ENCODE peak calls at places on chromosomes 3 and 15, in four cellular contexts. V is erythroblast, W is transverse colon, F is stomach. O is an unnamed sample.

GRCh38 chr3:23406576-23406975 is 203.4 kb downstream of the UBE2E2 start:
- DNase-seq in W (no peak), F (no peak), V (no peak), O (no peak)

GRCh38 chr3:170076715-170077238 is 39.0 kb downstream of the GPR160 start:
- DNase-seq in F (no peak), W (no peak), V (no peak), O (peak)

GRCh38 chr3:197516517-197516889 is 39.3 kb downstream of the BDH1 start:
- DNase-seq in V (no peak), W (no peak), F (peak), O (peak)

GRCh38 chr3:15011174-15011573 is 53.9 kb downstream of the MRPS25 start:
- DNase-seq in V (peak), W (no peak), F (no peak), O (no peak)

GRCh38 chr3:12643010-12643380 is 20.9 kb downstream of the RAF1 start:
- DNase-seq in F (no peak), V (no peak), W (no peak), O (no peak)

GRCh38 chr15:51494411-51495314 is 127.9 kb downstream of the DMXL2 start:
- DNase-seq in F (no peak), V (no peak), W (no peak), O (no peak)

GRCh38 chr3:95226437-95226836 is 1163.6 kb downstream of the NSUN3 start:
- DNase-seq in W (no peak), F (no peak), V (no peak), O (no peak)

GRCh38 chr3:72938471-72939265 is 50.8 kb downstream of the GXYLT2 start:
- DNase-seq in V (peak), W (peak), F (peak), O (peak)

GRCh38 chr15:43948691-43949325 is 122.0 kb downstream of the WDR76 start:
- DNase-seq in W (no peak), V (no peak), F (no peak), O (no peak)

GRCh38 chr15:63519548-63520178 is 15.3 kb downstream of the USP3 start:
- DNase-seq in W (no peak), V (no peak), F (no peak), O (no peak)

GRCh38 chr3:55376753-55377347 is 110.3 kb downstream of the WNT5A start:
- DNase-seq in F (no peak), V (no peak), W (no peak), O (no peak)

GRCh38 chr15:66841953-66842681 is 140.1 kb downstream of the SMAD6 start:
- DNase-seq in F (peak), W (peak), V (peak), O (peak)

GRCh38 chr15:39542385-39543065 is 38.4 kb upstream of the THBS1 start:
- DNase-seq in W (no peak), V (no peak), F (no peak), O (no peak)

GRCh38 chr15:28947241-28947674 is 61.5 kb downstream of the APBA2 start:
- DNase-seq in F (no peak), W (no peak), V (no peak), O (no peak)

GRCh38 chr3:12918231-12918630 is 76.9 kb upstream of the RPL32 start:
- DNase-seq in V (no peak), F (no peak), W (no peak), O (no peak)

GRCh38 chr3:136804813-136805212 is 14.1 kb upstream of the SLC35G2 start:
- DNase-seq in W (no peak), V (no peak), F (no peak), O (no peak)

GRCh38 chr3:126100216-126100615 is 16.3 kb upstream of the SLC41A3 start:
- DNase-seq in V (no peak), W (no peak), F (no peak), O (no peak)

GRCh38 chr15:41648770-41649169 is 11.4 kb upstream of the MGA start:
- DNase-seq in V (no peak), F (no peak), W (no peak), O (peak)

GRCh38 chr3:14416453-14416852 is 14.0 kb downstream of the SLC6A6 start:
- DNase-seq in W (no peak), V (no peak), F (no peak), O (no peak)

GRCh38 chr3:72338082-72338941 is 509.9 kb downstream of the SHQ1 start:
- DNase-seq in W (no peak), V (peak), F (no peak), O (peak)

GRCh38 chr15:93399121-93399520 is 310.1 kb upstream of the RGMA start:
- DNase-seq in F (no peak), V (no peak), W (no peak), O (no peak)

GRCh38 chr3:147392083-147392916 is 14.0 kb downstream of the ZIC4 start:
- DNase-seq in F (no peak), W (no peak), V (no peak), O (no peak)

GRCh38 chr3:121624147-121624852 is 31.1 kb downstream of the FBXO40 start:
- DNase-seq in F (no peak), V (no peak), W (no peak), O (no peak)

GRCh38 chr15:77838061-77838460 is 205.3 kb upstream of the LINGO1 start:
- DNase-seq in F (no peak), V (no peak), W (no peak), O (no peak)

GRCh38 chr15:55224892-55225291 is 28.2 kb upstream of the RSL24D1 start:
- DNase-seq in F (no peak), W (no peak), V (no peak), O (no peak)

GRCh38 chr3:186425788-186426730 is 64.0 kb upstream of the DGKG start:
- DNase-seq in W (no peak), V (no peak), F (no peak), O (no peak)

GRCh38 chr3:177483182-177483967 is 286.1 kb upstream of the TBL1XR1 start:
- DNase-seq in W (peak), F (no peak), V (peak), O (no peak)

GRCh38 chr15:99986297-99987118 is 253.3 kb upstream of the LYSMD4 start:
- DNase-seq in V (peak), W (no peak), F (no peak), O (no peak)

GRCh38 chr3:132268956-132269355 is 48.3 kb upstream of the ACP3 start:
- DNase-seq in F (no peak), W (no peak), V (peak), O (no peak)

GRCh38 chr3:31581660-31582059 is 48.9 kb downstream of the STT3B start:
- DNase-seq in F (no peak), W (no peak), V (no peak), O (no peak)

GRCh38 chr15:78434134-78434533 is 3.9 kb upstream of the IREB2 start:
- DNase-seq in W (peak), V (no peak), F (no peak), O (no peak)

GRCh38 chr3:9352917-9353823 is 9.7 kb upstream of the THUMPD3 start:
- DNase-seq in W (peak), V (peak), F (peak), O (peak)

GRCh38 chr3:30129765-30130164 is 476.6 kb upstream of the TGFBR2 start:
- DNase-seq in V (no peak), W (no peak), F (no peak), O (no peak)

GRCh38 chr3:58492385-58492970 is 582 bp downstream of the KCTD6 start:
- DNase-seq in V (peak), W (no peak), F (no peak), O (peak)

GRCh38 chr3:64167346-64167745 is 57.9 kb downstream of the PRICKLE2 start:
- DNase-seq in V (no peak), F (no peak), W (no peak), O (no peak)

GRCh38 chr15:90902996-90903732 is at the start of gene MAN2A2:
- DNase-seq in W (peak), F (peak), V (peak), O (peak)

GRCh38 chr15:90905306-90906180 is 2.4 kb downstream of the MAN2A2 start:
- DNase-seq in F (no peak), V (no peak), W (no peak), O (no peak)

GRCh38 chr15:90906181-90906849 is 3.2 kb downstream of the MAN2A2 start:
- DNase-seq in F (no peak), W (no peak), V (no peak), O (no peak)

GRCh38 chr15:90903733-90904536 is 833 bp downstream of the MAN2A2 start:
- DNase-seq in F (peak), W (peak), V (peak), O (no peak)

GRCh38 chr15:90904746-90905145 is 1.6 kb downstream of the MAN2A2 start:
- DNase-seq in F (no peak), V (no peak), W (no peak), O (no peak)
- TF ChIP-seq POLR2A in F (no peak), V (no peak), W (no peak), O (no peak)

GRCh38 chr15:64841258-64842098 is at the start of gene PLEKHO2:
- DNase-seq in V (peak), F (peak), W (peak), O (peak)
- TF ChIP-seq POLR2A in V (no peak), F (no peak), W (peak), O (peak)

GRCh38 chr15:56247266-56247665 is 3.6 kb upstream of the RFX7 start:
- DNase-seq in V (no peak), F (no peak), W (no peak), O (no peak)

GRCh38 chr15:56244811-56245576 is 1.3 kb upstream of the RFX7 start:
- DNase-seq in V (peak), F (peak), W (peak), O (no peak)

GRCh38 chr15:56248276-56248675 is 4.6 kb upstream of the RFX7 start:
- DNase-seq in F (no peak), W (no peak), V (no peak), O (no peak)

GRCh38 chr15:56244237-56244810 is 645 bp upstream of the RFX7 start:
- DNase-seq in V (peak), F (peak), W (peak), O (no peak)

GRCh38 chr15:56245871-56246814 is 2.5 kb upstream of the RFX7 start:
- DNase-seq in V (peak), W (peak), F (peak), O (peak)
- TF ChIP-seq POLR2A in V (peak), W (no peak), F (no peak), O (no peak)

DNA sequence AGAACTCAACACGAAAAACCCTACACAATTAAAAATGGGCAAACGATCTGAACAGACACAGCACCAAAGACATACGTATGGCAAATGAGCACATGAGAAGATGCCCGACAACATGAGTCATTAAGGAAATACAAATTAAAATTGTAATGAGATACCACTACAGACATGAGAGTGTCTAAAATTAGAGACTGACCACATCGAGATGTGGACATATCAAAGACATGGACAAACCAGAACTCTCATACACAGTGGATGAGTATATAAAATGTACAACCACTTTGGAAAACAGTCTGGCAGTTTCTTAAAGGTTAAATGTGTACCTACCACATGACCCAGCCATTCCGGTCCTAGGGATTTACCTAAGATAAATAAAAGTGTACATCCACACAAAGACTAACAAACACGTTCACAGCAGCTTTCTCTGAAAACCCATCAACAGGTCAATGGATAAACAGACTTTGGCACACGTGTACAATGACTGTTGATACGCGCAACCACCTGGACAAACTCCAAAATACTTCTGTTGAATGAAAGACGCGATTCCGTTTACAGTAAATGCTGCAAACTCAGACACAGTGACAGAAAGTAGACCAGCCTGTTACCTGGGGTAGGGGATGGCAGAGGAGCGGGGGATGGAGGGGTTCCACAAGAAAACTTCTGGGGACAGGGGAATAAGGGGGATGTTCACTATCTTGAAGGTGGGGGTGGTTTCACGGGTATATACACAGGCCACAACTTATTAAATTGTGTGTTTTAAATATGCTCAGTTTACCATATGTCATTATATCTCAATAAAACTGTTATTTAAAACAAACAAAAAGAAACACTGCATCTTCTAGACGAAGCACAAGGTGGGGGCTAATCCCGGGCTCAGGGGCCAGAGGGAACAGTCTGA is 2.1 kb downstream of the TNK2 start:
- DNase-seq in V (no peak), W (no peak), F (no peak), O (no peak)
- TF ChIP-seq POLR2A in V (no peak), W (no peak), F (no peak), O (no peak)

GRCh38 chr3:51966941-51967383 is 292 bp downstream of the PCBP4 start:
- DNase-seq in F (no peak), V (no peak), W (no peak), O (no peak)
- TF ChIP-seq POLR2A in F (no peak), V (no peak), W (no peak), O (no peak)

DNA sequence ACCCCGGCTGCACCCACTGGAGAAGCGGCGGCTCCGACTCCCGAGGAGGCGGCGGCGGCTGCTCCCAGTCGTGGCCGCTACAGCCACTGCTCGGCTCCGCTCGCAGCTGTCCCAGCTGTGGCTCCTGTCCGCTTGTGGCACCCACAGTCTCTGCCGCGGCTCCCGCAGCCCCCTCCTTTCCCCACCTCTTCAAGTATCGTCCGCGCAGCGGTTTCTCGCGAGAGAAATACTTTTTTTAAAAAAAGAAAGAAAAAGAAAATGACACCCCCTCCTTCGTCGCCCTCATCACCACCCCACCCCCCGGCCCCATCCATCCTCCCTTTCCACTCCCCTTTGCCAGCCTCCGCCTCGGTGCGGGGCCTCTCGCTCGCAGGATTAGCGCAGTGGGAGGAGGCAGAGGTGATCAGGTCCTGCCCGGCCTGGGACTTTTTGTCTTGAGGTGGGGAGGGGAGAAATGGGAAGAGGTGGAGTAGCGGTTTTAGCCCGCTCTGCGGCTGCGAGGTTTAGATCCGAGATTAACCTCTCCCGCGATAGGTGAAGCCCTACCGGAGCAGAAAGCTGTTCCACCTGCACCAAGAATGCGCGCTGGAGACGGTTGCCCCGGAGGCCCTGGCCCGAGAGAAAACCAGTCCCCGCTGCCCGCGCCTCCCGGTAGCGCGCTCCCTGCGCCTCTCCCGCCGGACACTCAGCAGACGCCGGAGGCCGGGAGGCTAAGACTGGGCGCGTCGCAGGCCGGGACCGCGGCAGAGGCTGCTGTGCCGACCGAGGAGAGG is at the start of gene FBN1:
- DNase-seq in F (peak), W (peak), V (peak), O (peak)
- TF ChIP-seq POLR2A in F (no peak), W (peak), V (peak), O (peak)

O was measured in H54.